ENCODE peak calls at places on chromosome 3, in nine cellular contexts. I is AG04450; A is adrenal gland; D is dorsolateral prefrontal cortex; Y is naive thymus-derived CD4-positive, alpha-beta T cell; Q is heart left ventricle; L is neuronal stem cell; B is psoas muscle; F is neural progenitor cell. T is an unnamed sample.

GRCh38 chr3:122665226-122665786 is 15.3 kb upstream of the PARP14 start:
- DNase-seq in I (no peak), A (no peak), D (no peak), Y (no peak), Q (no peak), L (no peak), B (no peak), F (no peak), T (no peak)

GRCh38 chr3:35383719-35384555 is 255.4 kb upstream of the ARPP21 start:
- DNase-seq in I (no peak), A (no peak), D (no peak), Y (no peak), Q (no peak), L (no peak), B (no peak), F (peak; percentile 29), T (no peak)

GRCh38 chr3:67602816-67603215 is 51.6 kb downstream of the SUCLG2 start:
- DNase-seq in I (no peak), A (no peak), D (no peak), Y (no peak), Q (no peak), L (no peak), B (no peak), F (no peak), T (no peak)

GRCh38 chr3:5022966-5023776 is 43.9 kb downstream of the BHLHE40 start:
- DNase-seq in I (peak; percentile 98), A (peak; percentile 54), D (peak; percentile 32), Y (no peak), Q (no peak), L (no peak), B (peak; percentile 84), F (no peak), T (no peak)

GRCh38 chr3:105974381-105974780 is 105.6 kb upstream of the CBLB start:
- DNase-seq in I (no peak), A (no peak), D (no peak), Y (no peak), Q (no peak), L (no peak), B (no peak), F (no peak), T (no peak)

GRCh38 chr3:882526-882925 is 210.3 kb upstream of the CNTN6 start:
- DNase-seq in I (no peak), A (no peak), D (no peak), Y (no peak), Q (no peak), L (no peak), B (no peak), F (no peak), T (no peak)

GRCh38 chr3:15323063-15323462 is 9.3 kb downstream of the SH3BP5 start:
- DNase-seq in I (no peak), A (no peak), D (no peak), Y (no peak), Q (no peak), L (no peak), B (no peak), F (no peak), T (no peak)

GRCh38 chr3:106631378-106632083 is 745.7 kb upstream of the CCDC54 start:
- DNase-seq in I (no peak), A (no peak), D (no peak), Y (no peak), Q (no peak), L (no peak), B (no peak), F (no peak), T (no peak)

GRCh38 chr3:189652042-189652441 is 20.9 kb downstream of the TP63 start:
- DNase-seq in I (no peak), A (peak; percentile 22), D (no peak), Y (no peak), Q (no peak), L (no peak), B (no peak), F (peak; percentile 53), T (no peak)

GRCh38 chr3:46423588-46423987 is 16.5 kb downstream of the CCRL2 start:
- DNase-seq in I (no peak), A (no peak), D (no peak), Y (no peak), Q (no peak), L (no peak), B (no peak), F (no peak), T (no peak)

GRCh38 chr3:71987828-71988227 is 202.9 kb upstream of the PROK2 start:
- DNase-seq in I (no peak), A (peak; percentile 26), D (no peak), Y (no peak), Q (no peak), L (no peak), B (no peak), F (peak; percentile 20), T (no peak)

GRCh38 chr3:173396191-173397041 is 1.1 kb upstream of the NLGN1 start:
- DNase-seq in I (no peak), A (no peak), D (no peak), Y (no peak), Q (no peak), L (peak; percentile 27), B (no peak), F (peak; percentile 44), T (no peak)

GRCh38 chr3:87503901-87504498 is 227.6 kb upstream of the POU1F1 start:
- DNase-seq in I (peak; percentile 15), A (peak; percentile 21), D (no peak), Y (no peak), Q (no peak), L (peak; percentile 23), B (no peak), F (peak; percentile 75), T (no peak)

GRCh38 chr3:59678042-59678707 is 628.4 kb upstream of the CFAP20DC start:
- DNase-seq in I (no peak), A (no peak), D (no peak), Y (no peak), Q (no peak), L (no peak), B (no peak), F (no peak), T (no peak)

GRCh38 chr3:104779324-104779723 is 587.4 kb upstream of the ALCAM start:
- DNase-seq in I (no peak), A (no peak), D (no peak), Y (no peak), Q (no peak), L (no peak), B (no peak), F (no peak), T (no peak)

GRCh38 chr3:184368116-184368803 is 6.8 kb downstream of the POLR2H start:
- DNase-seq in I (no peak), A (no peak), D (no peak), Y (no peak), Q (no peak), L (no peak), B (no peak), F (no peak), T (no peak)

GRCh38 chr3:148957586-148957985 is 33.8 kb upstream of the GYG1 start:
- DNase-seq in I (no peak), A (no peak), D (no peak), Y (no peak), Q (no peak), L (no peak), B (no peak), F (peak; percentile 42), T (no peak)

GRCh38 chr3:194404365-194405140 is 5.5 kb upstream of the GP5 start:
- DNase-seq in I (no peak), A (peak; percentile 50), D (no peak), Y (peak; percentile 63), Q (no peak), L (no peak), B (no peak), F (peak; percentile 55), T (peak; percentile 61)

DNA sequence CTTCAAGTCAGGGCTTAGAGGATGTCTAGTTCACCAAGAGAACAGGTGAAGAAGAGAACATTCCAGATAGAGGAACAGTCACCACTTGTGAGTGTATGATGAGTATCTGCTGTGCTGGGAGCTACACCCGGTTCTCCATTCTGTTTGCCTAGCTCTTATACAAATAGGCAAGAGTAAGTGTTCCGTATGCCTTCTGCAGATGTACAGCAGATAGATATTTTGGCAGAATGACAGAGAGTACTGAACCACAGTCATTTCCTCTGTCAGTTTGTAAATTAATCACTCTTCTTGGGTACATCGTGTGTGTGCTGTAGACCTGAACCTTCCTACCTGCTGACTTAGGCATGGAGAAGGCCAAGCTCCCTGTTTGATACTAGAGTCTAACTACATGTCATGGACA is 108.3 kb upstream of the CTDSPL start:
- DNase-seq in I (no peak), A (no peak), D (no peak), Y (no peak), Q (no peak), L (no peak), B (no peak), F (no peak), T (no peak)
- H3K27ac ChIP-seq in I (no peak overlapping the region), A (no peak overlapping the region), D (no peak overlapping the region), Y (no peak overlapping the region), Q (no peak overlapping the region), L (no peak overlapping the region), B (no peak overlapping the region), F (no peak overlapping the region), T (no peak overlapping the region)

GRCh38 chr3:54967586-54968244 is 39.9 kb upstream of the LRTM1 start:
- DNase-seq in I (peak; percentile 34), A (no peak), D (no peak), Y (no peak), Q (no peak), L (no peak), B (no peak), F (no peak), T (no peak)

GRCh38 chr3:54970895-54971294 is 43.0 kb upstream of the LRTM1 start:
- DNase-seq in I (no peak), A (no peak), D (no peak), Y (no peak), Q (no peak), L (no peak), B (no peak), F (no peak), T (no peak)

GRCh38 chr3:54966979-54967378 is 39.1 kb upstream of the LRTM1 start:
- DNase-seq in I (no peak), A (no peak), D (no peak), Y (no peak), Q (no peak), L (no peak), B (no peak), F (no peak), T (no peak)

GRCh38 chr3:54968546-54969172 is 40.8 kb upstream of the LRTM1 start:
- DNase-seq in I (peak; percentile 55), A (no peak), D (no peak), Y (no peak), Q (no peak), L (no peak), B (no peak), F (peak; percentile 53), T (no peak)

GRCh38 chr3:54969652-54970051 is 41.8 kb upstream of the LRTM1 start:
- DNase-seq in I (no peak), A (no peak), D (no peak), Y (no peak), Q (no peak), L (no peak), B (no peak), F (no peak), T (no peak)
- H3K27me3 ChIP-seq in I (no peaks in the 10 kb centered on the region), A (no peaks in the 10 kb centered on the region), D (no peaks in the 10 kb centered on the region), Y (no peaks in the 10 kb centered on the region), Q (no peaks in the 10 kb centered on the region), L (no peaks in the 10 kb centered on the region), B (no peaks in the 10 kb centered on the region), F (no peaks in the 10 kb centered on the region), T (no peaks in the 10 kb centered on the region)

GRCh38 chr3:64184621-64185020 is 40.6 kb downstream of the PRICKLE2 start:
- DNase-seq in I (no peak), A (no peak), D (no peak), Y (no peak), Q (no peak), L (no peak), B (no peak), F (no peak), T (no peak)
- H3K27ac ChIP-seq in I (peak overlapping the region; percentile 31), A (no peak overlapping the region), D (no peak overlapping the region), Y (no peak overlapping the region), Q (no peak overlapping the region), L (no peak overlapping the region), B (no peak overlapping the region), F (no peak overlapping the region), T (no peak overlapping the region)

GRCh38 chr3:147415337-147415736 is 6.2 kb downstream of the ZIC1 start:
- DNase-seq in I (no peak), A (no peak), D (no peak), Y (no peak), Q (no peak), L (peak; percentile 41), B (no peak), F (peak; percentile 73), T (no peak)
- H3K27me3 ChIP-seq in I (peaks cover 90% of the 10 kb centered on the region), A (peaks cover 84% of the 10 kb centered on the region), D (peaks cover 30% of the 10 kb centered on the region), Y (peaks cover 34% of the 10 kb centered on the region), Q (peaks cover 98% of the 10 kb centered on the region), L (peaks cover 70% of the 10 kb centered on the region), B (peaks cover 52% of the 10 kb centered on the region), F (peaks cover 100% of the 10 kb centered on the region), T (peaks cover 27% of the 10 kb centered on the region)